ENCODE peak calls at places on chromosomes 16 and 17, in nine cellular contexts. B is stomach, K is GM12878, U is tibial nerve, F is A549, E is K562, G is esophagus muscularis mucosa, O is HepG2, R is sigmoid colon. V is an unnamed sample.

GRCh38 chr16:48636521-48636920 is 26.5 kb upstream of the N4BP1 start:
- DNase-seq in B (peak; percentile 3), K (no peak), U (no peak), F (no peak), E (no peak), G (peak; percentile 62), O (no peak), R (no peak), V (no peak)

GRCh38 chr17:31293586-31293985 is 3.5 kb downstream of the OMG start:
- DNase-seq in B (no peak), K (no peak), U (no peak), F (no peak), E (no peak), G (no peak), O (no peak), R (no peak), V (no peak)

GRCh38 chr17:17028878-17029535 is 13.2 kb upstream of the MPRIP start:
- DNase-seq in B (no peak), K (no peak), U (no peak), F (no peak), E (no peak), G (no peak), O (peak; percentile 63), R (peak; percentile 56), V (no peak)

GRCh38 chr16:82294874-82295273 is 124.8 kb upstream of the MPHOSPH6 start:
- DNase-seq in B (no peak), K (no peak), U (no peak), F (no peak), E (no peak), G (no peak), O (no peak), R (no peak), V (no peak)

GRCh38 chr17:60766778-60767190 is 89.1 kb downstream of the BCAS3 start:
- DNase-seq in B (no peak), K (no peak), U (no peak), F (no peak), E (no peak), G (no peak), O (peak; percentile 64), R (no peak), V (no peak)

GRCh38 chr17:2082003-2082862 is 27.3 kb downstream of the HIC1 start:
- DNase-seq in B (no peak), K (no peak), U (no peak), F (no peak), E (no peak), G (no peak), O (no peak), R (no peak), V (no peak)

GRCh38 chr17:59607817-59608403 is 11.8 kb upstream of the CLTC start:
- DNase-seq in B (no peak), K (no peak), U (no peak), F (no peak), E (peak; percentile 36), G (no peak), O (peak; percentile 30), R (no peak), V (no peak)

GRCh38 chr17:11981862-11982261 is 15.4 kb downstream of the ZNF18 start:
- DNase-seq in B (no peak), K (no peak), U (no peak), F (no peak), E (no peak), G (no peak), O (no peak), R (no peak), V (no peak)

GRCh38 chr16:77043076-77043475 is 147.9 kb upstream of the MON1B start:
- DNase-seq in B (no peak), K (no peak), U (no peak), F (peak; percentile 14), E (no peak), G (no peak), O (no peak), R (no peak), V (no peak)

GRCh38 chr16:57141822-57142631 is 43.8 kb downstream of the PSME3IP1 start:
- DNase-seq in B (no peak), K (no peak), U (no peak), F (no peak), E (no peak), G (no peak), O (no peak), R (peak; percentile 56), V (peak; percentile 8)

GRCh38 chr17:74253036-74253435 is 21.0 kb upstream of the DNAI2 start:
- DNase-seq in B (no peak), K (no peak), U (no peak), F (no peak), E (no peak), G (no peak), O (no peak), R (no peak), V (no peak)

GRCh38 chr16:13148836-13149235 is 247.4 kb downstream of the SHISA9 start:
- DNase-seq in B (no peak), K (no peak), U (no peak), F (no peak), E (no peak), G (no peak), O (no peak), R (no peak), V (no peak)

GRCh38 chr16:53913920-53914319 is 210.0 kb downstream of the FTO start:
- DNase-seq in B (no peak), K (no peak), U (no peak), F (no peak), E (no peak), G (no peak), O (no peak), R (no peak), V (no peak)

GRCh38 chr16:30054959-30055553 is 10.5 kb upstream of the ALDOA start:
- DNase-seq in B (peak; percentile 77), K (no peak), U (no peak), F (peak; percentile 81), E (peak; percentile 56), G (no peak), O (peak; percentile 62), R (no peak), V (no peak)

GRCh38 chr16:47611042-47611441 is 149.9 kb downstream of the PHKB start:
- DNase-seq in B (no peak), K (no peak), U (no peak), F (no peak), E (no peak), G (no peak), O (no peak), R (no peak), V (no peak)

GRCh38 chr17:69637399-69638165 is 223.1 kb downstream of the MAP2K6 start:
- DNase-seq in B (no peak), K (no peak), U (no peak), F (no peak), E (no peak), G (no peak), O (no peak), R (no peak), V (no peak)

GRCh38 chr16:77618011-77618410 is 104.3 kb upstream of the NUDT7 start:
- DNase-seq in B (no peak), K (no peak), U (no peak), F (no peak), E (no peak), G (peak; percentile 62), O (no peak), R (no peak), V (no peak)

GRCh38 chr16:79997257-79997656 is 396.7 kb upstream of the MAF start:
- DNase-seq in B (no peak), K (no peak), U (no peak), F (no peak), E (peak; percentile 42), G (no peak), O (peak; percentile 19), R (no peak), V (no peak)

GRCh38 chr17:74012465-74012864 is 191.0 kb upstream of the RPL38 start:
- DNase-seq in B (no peak), K (no peak), U (no peak), F (no peak), E (no peak), G (no peak), O (peak; percentile 15), R (no peak), V (no peak)

GRCh38 chr17:45220079-45220478 is 1.6 kb upstream of the FMNL1 start:
- DNase-seq in B (no peak), K (no peak), U (no peak), F (no peak), E (no peak), G (no peak), O (no peak), R (no peak), V (no peak)

GRCh38 chr17:45221997-45222272 is 250 bp downstream of the FMNL1 start:
- DNase-seq in B (no peak), K (no peak), U (no peak), F (no peak), E (no peak), G (no peak), O (no peak), R (no peak), V (no peak)

GRCh38 chr17:45222994-45223540 is 1.4 kb downstream of the FMNL1 start:
- DNase-seq in B (no peak), K (no peak), U (no peak), F (no peak), E (no peak), G (no peak), O (no peak), R (no peak), V (no peak)

GRCh38 chr17:45222273-45222993 is 748 bp downstream of the FMNL1 start:
- DNase-seq in B (no peak), K (no peak), U (no peak), F (no peak), E (peak; percentile 79), G (no peak), O (no peak), R (no peak), V (no peak)

GRCh38 chr17:45221081-45221996 is at the start of gene FMNL1:
- DNase-seq in B (peak; percentile 68), K (no peak), U (no peak), F (no peak), E (peak; percentile 65), G (no peak), O (no peak), R (no peak), V (no peak)
- TF ChIP-seq POLR2A in B (no peak), K (no peak), U (peak; percentile 16), F (no peak), E (no peak), G (no peak), O (no peak), R (no peak), V (no peak)

GRCh38 chr16:55941552-55941951 is 66.4 kb upstream of the CES5A start:
- DNase-seq in B (no peak), K (no peak), U (no peak), F (no peak), E (no peak), G (no peak), O (no peak), R (no peak), V (no peak)
- H3K4me1 ChIP-seq in B (no peaks in the 10 kb centered on the region), K (no peaks in the 10 kb centered on the region), U (no peaks in the 10 kb centered on the region), F (no peaks in the 10 kb centered on the region), E (no peaks in the 10 kb centered on the region), G (no peaks in the 10 kb centered on the region), O (no peaks in the 10 kb centered on the region), R (no peaks in the 10 kb centered on the region), V (no peaks in the 10 kb centered on the region)

GRCh38 chr17:3974138-3974687 is 10.0 kb upstream of the ATP2A3 start:
- DNase-seq in B (no peak), K (no peak), U (no peak), F (no peak), E (peak; percentile 67), G (no peak), O (no peak), R (no peak), V (no peak)
- TF ChIP-seq EP300 in B (no peak), K (no peak), U (no peak), F (no peak), E (peak; percentile 86), G (no peak), O (no peak), R (no peak), V (no peak)

GRCh38 chr17:81514735-81515529 is 2.3 kb upstream of the ACTG1 start:
- DNase-seq in B (peak; percentile 87), K (no peak), U (peak; percentile 72), F (peak; percentile 75), E (peak; percentile 27), G (no peak), O (peak; percentile 73), R (peak; percentile 95), V (peak; percentile 84)
- TF ChIP-seq POLR2A in B (no peak), K (peak; percentile 36), U (peak; percentile 83), F (peak; percentile 47), E (no peak), G (peak; percentile 62), O (no peak), R (peak; percentile 47), V (peak; percentile 72)

V was measured in ovary.